ENCODE peak calls at places on chromosomes 2 and 18, in four cellular contexts. C is GM12878, N is HepG2, U is K562. T is an unnamed sample.

GRCh38 chr2:72211777-72212515 is 64.3 kb upstream of the CYP26B1 start:
- DNase-seq in C (no peak), N (no peak), U (no peak), T (no peak)

GRCh38 chr2:44087714-44088092 is 81.0 kb upstream of the PPM1B start:
- DNase-seq in C (no peak), N (peak), U (no peak), T (no peak)

GRCh38 chr2:3447789-3448317 is 68.4 kb downstream of the TRAPPC12 start:
- DNase-seq in C (no peak), N (no peak), U (no peak), T (no peak)

GRCh38 chr2:134411279-134411827 is 157.5 kb downstream of the MGAT5 start:
- DNase-seq in C (no peak), N (no peak), U (no peak), T (no peak)

GRCh38 chr2:150679456-150680120 is 192.1 kb upstream of the RND3 start:
- DNase-seq in C (no peak), N (no peak), U (no peak), T (no peak)

GRCh38 chr2:55163258-55163657 is 68.8 kb downstream of the CLHC1 start:
- DNase-seq in C (no peak), N (no peak), U (no peak), T (no peak)

GRCh38 chr18:59695551-59695950 is 1.7 kb downstream of the CCBE1 start:
- DNase-seq in C (no peak), N (no peak), U (no peak), T (no peak)

GRCh38 chr2:145961846-145962245 is 1441.9 kb upstream of the ZEB2 start:
- DNase-seq in C (no peak), N (no peak), U (no peak), T (no peak)

GRCh38 chr2:101200714-101201113 is 49.5 kb upstream of the TBC1D8 start:
- DNase-seq in C (no peak), N (no peak), U (no peak), T (no peak)

GRCh38 chr2:14587119-14587518 is 45.4 kb upstream of the LRATD1 start:
- DNase-seq in C (no peak), N (no peak), U (no peak), T (no peak)

GRCh38 chr2:121774216-121774615 is 18.8 kb downstream of the TSN start:
- DNase-seq in C (no peak), N (no peak), U (no peak), T (no peak)

GRCh38 chr2:121776885-121777698 is 21.6 kb downstream of the TSN start:
- DNase-seq in C (no peak), N (no peak), U (no peak), T (no peak)

GRCh38 chr2:121776361-121776760 is 20.9 kb downstream of the TSN start:
- DNase-seq in C (no peak), N (no peak), U (no peak), T (no peak)

GRCh38 chr2:121778736-121779487 is 23.5 kb downstream of the TSN start:
- DNase-seq in C (no peak), N (peak), U (no peak), T (no peak)

DNA sequence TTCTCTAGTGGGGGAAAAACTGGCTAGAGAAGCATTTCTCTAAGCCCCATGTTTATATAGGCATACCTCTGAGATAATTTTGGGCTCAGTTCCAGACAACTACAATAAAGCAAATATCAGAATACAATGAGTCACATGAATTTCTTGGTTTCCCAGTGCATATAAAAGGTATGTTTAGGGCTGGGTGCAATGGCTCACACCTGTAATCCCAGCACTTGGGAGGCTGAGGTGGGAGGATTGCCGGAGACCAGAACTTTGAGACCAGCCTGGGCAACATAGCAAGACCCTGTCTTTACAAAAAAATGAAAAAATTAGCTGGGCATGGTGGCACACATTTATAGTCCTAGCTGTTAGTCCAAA is 22.2 kb downstream of the TSN start:
- DNase-seq in C (no peak), N (peak), U (no peak), T (no peak)
- TF ChIP-seq KDM1A in C (no peak), N (no peak), U (no peak), T (no peak)

GRCh38 chr18:40056085-40056484 is 1898.9 kb upstream of the PIK3C3 start:
- DNase-seq in C (no peak), N (no peak), U (no peak), T (no peak)
- TF ChIP-seq ESRRA in C (no peak), N (no peak), U (no peak), T (no peak)

GRCh38 chr2:64526034-64526433 is 1.9 kb downstream of the AFTPH start:
- DNase-seq in C (no peak), N (no peak), U (no peak), T (no peak)

GRCh38 chr2:64524604-64525322 is 635 bp downstream of the AFTPH start:
- DNase-seq in C (no peak), N (peak), U (no peak), T (peak)

GRCh38 chr2:64523667-64524603 is at the start of gene AFTPH:
- DNase-seq in C (peak), N (peak), U (peak), T (peak)

GRCh38 chr2:64522843-64523428 is 1.2 kb upstream of the AFTPH start:
- DNase-seq in C (peak), N (peak), U (peak), T (peak)

GRCh38 chr2:64525323-64525625 is 1.1 kb downstream of the AFTPH start:
- DNase-seq in C (no peak), N (peak), U (peak), T (no peak)
- TF ChIP-seq KDM1A in C (no peak), N (no peak), U (no peak), T (no peak)

DNA sequence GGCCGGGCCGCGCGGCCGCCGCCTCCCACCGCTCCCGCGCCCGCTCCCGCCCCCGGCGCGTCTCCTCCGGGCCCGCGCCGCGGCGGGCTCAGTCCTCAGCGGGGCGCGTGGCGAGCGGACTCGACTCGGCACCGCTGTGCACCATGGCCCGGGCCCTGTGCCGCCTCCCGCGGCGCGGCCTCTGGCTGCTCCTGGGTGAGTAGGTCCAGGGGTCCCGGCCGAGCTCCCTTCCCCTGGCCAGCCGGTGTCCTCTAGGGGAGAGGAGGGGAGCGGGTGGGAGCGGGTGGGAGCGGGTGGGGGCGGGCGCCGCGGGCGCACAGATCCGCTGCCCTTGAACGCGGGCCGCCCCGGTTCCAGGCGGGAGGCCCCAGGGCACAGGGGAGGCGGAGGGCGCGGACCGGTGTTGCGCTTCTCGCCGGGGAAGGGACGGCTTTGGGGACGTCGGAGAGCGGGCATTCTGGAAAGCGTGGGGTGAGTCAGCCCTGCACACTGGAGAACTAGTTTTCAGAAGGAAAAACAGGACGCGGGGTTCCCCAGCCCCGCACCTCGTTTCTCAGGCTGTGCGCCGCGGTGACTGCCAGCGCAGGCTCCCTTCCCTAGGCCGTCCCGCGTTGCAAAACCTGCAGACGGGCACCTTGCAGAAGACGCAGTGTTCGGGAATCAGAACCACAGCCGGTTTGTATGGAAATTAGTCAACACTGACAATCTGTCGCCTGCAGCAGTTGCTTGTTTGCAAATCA is at the start of gene RAMP1:
- DNase-seq in C (no peak), N (no peak), U (peak), T (no peak)
- TF ChIP-seq ESRRA in C (no peak), N (no peak), U (no peak), T (no peak)

GRCh38 chr18:34494359-34494696 is 215.8 kb upstream of the DTNA start:
- DNase-seq in C (no peak), N (peak), U (no peak), T (no peak)

GRCh38 chr18:34491719-34492118 is 218.4 kb upstream of the DTNA start:
- DNase-seq in C (no peak), N (no peak), U (no peak), T (no peak)

GRCh38 chr18:34493566-34494358 is 216.3 kb upstream of the DTNA start:
- DNase-seq in C (no peak), N (peak), U (no peak), T (no peak)

GRCh38 chr18:34492652-34493051 is 217.4 kb upstream of the DTNA start:
- DNase-seq in C (no peak), N (peak), U (no peak), T (no peak)

DNA sequence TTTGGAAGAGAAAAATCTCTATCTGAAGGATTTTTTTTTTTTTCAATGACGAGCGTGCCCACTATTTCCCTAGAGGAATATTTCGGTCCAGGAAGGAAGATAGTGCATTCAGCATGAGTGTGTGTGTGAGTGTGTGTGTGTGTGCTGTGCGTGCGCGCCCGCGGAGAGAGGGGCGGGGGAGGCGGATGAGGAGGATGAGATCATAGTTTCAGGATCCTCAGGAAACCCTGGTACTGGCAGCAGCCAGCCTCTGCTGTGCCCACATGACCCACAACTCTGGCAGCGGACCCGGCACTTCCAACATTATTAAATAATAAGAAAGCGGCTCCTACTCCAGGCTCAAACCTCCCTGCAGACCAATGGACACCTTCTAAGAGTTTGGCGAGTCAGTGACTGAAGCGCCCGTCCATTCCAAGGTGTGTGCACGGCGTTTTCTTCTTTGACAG is 217.0 kb upstream of the DTNA start:
- DNase-seq in C (no peak), N (peak), U (no peak), T (no peak)
- TF ChIP-seq KDM1A in C (no peak), N (no peak), U (no peak), T (no peak)

DNA sequence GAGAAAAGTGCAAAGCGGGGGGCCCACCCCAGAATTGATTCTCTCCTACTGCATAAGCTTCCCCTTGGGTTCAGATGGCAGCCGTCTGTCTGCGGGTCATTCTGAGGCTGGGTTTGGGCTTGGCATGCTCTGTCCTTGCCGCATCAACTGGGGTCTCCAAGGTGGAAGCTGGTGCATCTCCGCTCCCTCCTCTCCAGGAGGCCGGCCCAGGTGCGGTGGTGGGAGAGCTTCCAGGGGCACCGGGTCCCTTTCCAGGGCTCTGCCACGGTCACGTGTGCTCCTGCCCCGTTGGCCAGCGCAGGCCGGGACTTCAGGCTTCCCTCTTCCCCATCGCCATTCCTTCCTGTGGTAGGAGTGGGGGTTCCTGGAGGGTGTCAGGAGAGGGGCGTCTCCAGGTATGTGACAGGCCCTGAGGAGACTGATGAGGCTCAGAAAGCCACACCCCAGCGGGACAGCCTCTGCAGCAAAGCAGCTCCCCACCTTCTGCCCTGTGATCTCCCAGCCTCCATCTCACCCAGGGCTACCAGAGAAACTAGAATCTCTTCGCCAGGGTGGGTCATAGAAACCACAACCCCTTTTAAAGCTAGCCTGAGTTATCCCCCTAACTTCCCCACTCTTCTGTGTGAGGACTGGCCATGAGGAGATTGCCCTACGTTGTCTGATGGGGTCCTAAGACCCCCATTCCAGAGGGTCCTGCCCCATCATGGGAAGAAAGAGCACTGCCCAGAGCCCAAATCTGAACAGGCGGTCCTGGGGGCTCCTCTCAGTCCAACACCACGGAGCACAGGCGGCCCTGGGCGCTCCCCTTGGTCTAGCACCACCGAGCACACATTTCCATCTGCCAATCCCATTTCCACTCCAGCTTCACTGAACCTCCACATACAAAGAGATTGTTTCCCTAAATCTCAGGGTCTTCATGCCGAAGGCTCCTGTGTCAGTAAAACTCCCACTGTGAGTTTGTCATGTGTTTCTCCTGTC is 76.6 kb downstream of the SLC66A2 start:
- DNase-seq in C (no peak), N (no peak), U (no peak), T (no peak)
- TF ChIP-seq ESRRA in C (no peak), N (no peak), U (no peak), T (no peak)

GRCh38 chr2:7697052-7697451 is 779.8 kb downstream of the RNF144A start:
- DNase-seq in C (no peak), N (no peak), U (peak), T (no peak)

GRCh38 chr2:7703523-7704144 is 786.4 kb downstream of the RNF144A start:
- DNase-seq in C (no peak), N (no peak), U (no peak), T (no peak)

GRCh38 chr2:7704296-7704865 is 787.2 kb downstream of the RNF144A start:
- DNase-seq in C (no peak), N (no peak), U (no peak), T (no peak)

GRCh38 chr2:7703048-7703447 is 785.8 kb downstream of the RNF144A start:
- DNase-seq in C (no peak), N (no peak), U (no peak), T (no peak)

DNA sequence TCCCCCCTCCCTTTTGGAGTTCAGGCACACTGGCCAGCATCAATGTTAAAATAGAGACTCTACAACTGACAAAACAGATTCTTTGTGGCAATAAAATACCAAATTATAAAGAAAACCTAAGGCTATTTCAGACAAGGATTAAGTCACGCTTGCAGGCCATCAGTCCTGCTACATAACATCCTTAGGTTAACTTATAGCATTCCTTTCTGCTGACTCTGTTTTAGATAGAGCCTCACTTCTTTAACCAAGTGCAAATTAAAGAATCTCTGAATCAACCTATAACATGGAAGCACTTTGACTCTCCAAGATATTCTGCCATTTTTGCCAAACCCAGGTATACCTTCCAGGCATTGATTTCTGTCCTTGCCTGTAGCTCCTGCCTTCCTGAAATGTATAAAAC is 784.6 kb downstream of the RNF144A start:
- DNase-seq in C (no peak), N (no peak), U (no peak), T (no peak)
- TF ChIP-seq KDM1A in C (no peak), N (no peak), U (no peak), T (no peak)